ENCODE peak calls at places on chromosomes 6 and 20, in ten cellular contexts. H is NCI-H1105 treated with DMSO at 0.1 percent for 48 hours; P is tibial artery; J is T follicular helper cell; Q is activated CD4-positive, alpha-beta T cell treated with anti-CD3 and anti-CD28 coated beads, Interleukin-2, amount 50 U/mL, for 1 hour; Z is omental fat pad; N is skeletal muscle cell; R is Right ventricle myocardium superior; M is naive thymus-derived CD8-positive, alpha-beta T cell; G is ACHN. F is an unnamed sample.

GRCh38 chr6:43977404-43978111 is 149.7 kb downstream of the MRPL14 start:
- DNase-seq in M (no peak), Z (peak), R (no peak), H (no peak), J (no peak), P (no peak), N (no peak), G (no peak), Q (no peak), F (no peak)

GRCh38 chr6:1611572-1612385 is 2.1 kb downstream of the FOXC1 start:
- DNase-seq in J (no peak), H (no peak), M (no peak), Q (no peak), Z (no peak), G (peak), P (no peak), R (no peak), N (no peak), F (peak)

GRCh38 chr6:82205793-82206425 is 41.6 kb downstream of the IBTK start:
- DNase-seq in N (no peak), Z (no peak), J (no peak), Q (no peak), P (no peak), H (no peak), G (no peak), R (no peak), M (no peak), F (no peak)

GRCh38 chr6:113004691-113005270 is 657.7 kb downstream of the RFPL4B start:
- DNase-seq in Q (no peak), Z (no peak), M (no peak), J (no peak), N (no peak), G (no peak), R (no peak), H (no peak), P (no peak), F (no peak)

GRCh38 chr20:9460518-9460917 is 53.9 kb upstream of the LAMP5 start:
- DNase-seq in N (peak), G (peak), M (no peak), J (no peak), Q (no peak), H (peak), R (no peak), Z (no peak), P (no peak), F (no peak)

GRCh38 chr20:1422756-1423155 is 29.9 kb upstream of the FKBP1A start:
- DNase-seq in R (no peak), P (no peak), N (no peak), J (no peak), Q (no peak), G (no peak), Z (no peak), H (no peak), M (no peak), F (no peak)

GRCh38 chr20:36745234-36745926 is 510 bp downstream of the NDRG3 start:
- DNase-seq in G (no peak), Z (no peak), P (no peak), H (no peak), R (peak), M (no peak), N (no peak), J (no peak), Q (no peak), F (no peak)

GRCh38 chr6:108121612-108122011 is 44.2 kb upstream of the NR2E1 start:
- DNase-seq in N (no peak), J (no peak), Z (no peak), P (no peak), R (no peak), M (no peak), Q (no peak), G (no peak), H (no peak), F (no peak)

GRCh38 chr20:50724851-50725721 is 6.3 kb upstream of the PARD6B start:
- DNase-seq in J (no peak), Z (peak), H (no peak), M (no peak), R (peak), G (peak), P (peak), Q (no peak), N (peak), F (peak)

GRCh38 chr20:51486197-51487005 is 56.1 kb downstream of the NFATC2 start:
- DNase-seq in G (no peak), J (no peak), P (no peak), R (no peak), M (no peak), N (no peak), Q (no peak), Z (no peak), H (no peak), F (no peak)

GRCh38 chr6:79201935-79202334 is 32.5 kb downstream of the HMGN3 start:
- DNase-seq in M (no peak), J (no peak), Z (no peak), G (no peak), H (no peak), Q (no peak), R (no peak), N (no peak), P (no peak), F (no peak)

F was measured in ascending aorta.